ENCODE peak calls at places on chromosome 13, in six cellular contexts. J, B, U, N, W and Z are unnamed samples. For H3K4me1 and H3K27me3, the result is how much of the 10 kb centered on the place peaks cover.

GRCh38 chr13:110575322-110576069 is 14.0 kb upstream of the RAB20 start:
- DNase-seq in J (no peak), B (no peak), U (peak), N (peak), W (no peak), Z (peak)

GRCh38 chr13:100269837-100270236 is 180.9 kb downstream of the PCCA start:
- DNase-seq in J (no peak), B (no peak), U (peak), N (peak), W (peak), Z (no peak)

GRCh38 chr13:46596501-46596900 is 43.5 kb downstream of the LRCH1 start:
- DNase-seq in J (no peak), B (no peak), U (no peak), N (no peak), W (no peak), Z (no peak)

GRCh38 chr13:23766939-23767338 is 122.3 kb downstream of the MIPEP start:
- DNase-seq in J (no peak), B (no peak), U (no peak), N (no peak), W (no peak), Z (no peak)

GRCh38 chr13:34469212-34469983 is 472.7 kb upstream of the NBEA start:
- DNase-seq in J (peak), B (no peak), U (no peak), N (peak), W (no peak), Z (no peak)

GRCh38 chr13:42396901-42397670 is 125.1 kb downstream of the AKAP11 start:
- DNase-seq in J (no peak), B (no peak), U (peak), N (peak), W (no peak), Z (no peak)

GRCh38 chr13:46885018-46885417 is 11.8 kb downstream of the HTR2A start:
- DNase-seq in J (no peak), B (no peak), U (peak), N (peak), W (no peak), Z (no peak)

GRCh38 chr13:41457589-41458186 is 338 bp downstream of the RGCC start:
- DNase-seq in J (peak), B (no peak), U (peak), N (no peak), W (no peak), Z (no peak)

DNA sequence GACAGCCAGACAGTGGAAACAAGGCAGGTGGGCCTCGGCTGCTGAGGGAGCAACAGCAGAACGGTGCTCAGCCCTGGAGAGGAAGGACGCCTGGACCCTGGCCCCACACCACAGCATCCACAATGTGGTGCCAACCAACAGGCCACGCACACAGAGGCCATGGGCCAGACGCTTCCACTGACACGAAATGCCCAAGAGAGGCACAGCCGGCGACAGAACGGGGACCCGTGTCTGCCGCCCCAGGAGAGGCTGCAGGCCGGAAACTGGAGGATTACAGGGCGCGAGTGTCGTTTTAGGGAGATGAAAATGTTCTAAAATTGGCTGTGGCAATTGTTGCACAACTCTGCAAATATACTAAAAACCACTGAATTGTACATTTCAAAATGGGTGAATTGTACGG is 69.7 kb downstream of the RASA3 start:
- DNase-seq in J (no peak), B (no peak), U (peak), N (no peak), W (no peak), Z (no peak)
- H3K4me1 ChIP-seq in J (under half), B (under half), U (under half), N (under half), W (under half), Z (under half)

GRCh38 chr13:78586706-78587105 is 16.6 kb downstream of the POU4F1 start:
- DNase-seq in J (no peak), B (no peak), U (no peak), N (no peak), W (no peak), Z (no peak)
- H3K27me3 ChIP-seq in J (half or more), B (under half), U (half or more), N (under half), W (half or more), Z (under half)

DNA sequence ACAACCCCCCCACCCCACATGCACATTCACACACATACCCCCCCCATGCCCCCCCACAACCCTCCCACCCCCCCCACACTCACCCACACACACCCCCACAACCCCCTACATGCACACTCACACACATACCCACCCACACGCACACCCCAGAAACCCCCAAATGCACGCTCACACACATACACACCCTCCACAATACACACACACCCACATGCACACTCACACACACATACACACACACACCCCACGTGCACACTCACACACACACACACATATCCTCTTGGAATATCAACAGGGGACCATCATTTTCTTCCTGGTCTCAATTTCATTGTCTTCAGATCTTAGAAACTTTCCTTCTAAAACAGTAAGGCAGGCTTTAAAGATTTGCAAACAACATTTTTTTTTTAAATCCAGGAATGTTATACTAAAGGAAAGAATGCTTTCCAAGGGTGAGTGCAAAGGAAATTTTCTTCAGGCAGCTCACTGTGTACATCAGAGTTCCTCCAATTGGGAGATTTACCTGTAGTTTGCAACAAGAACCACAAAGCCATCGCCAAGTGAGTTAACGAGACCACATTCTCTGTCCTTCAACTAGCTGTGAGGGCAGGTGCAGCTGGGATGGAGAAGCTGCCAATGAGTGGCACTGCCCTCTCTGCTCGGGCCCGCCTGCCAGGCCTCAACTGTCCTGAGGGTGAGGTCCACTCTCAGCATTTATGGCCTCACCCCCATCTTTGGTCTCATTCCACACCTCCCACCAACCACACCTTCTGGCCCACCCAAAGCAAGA is 53.0 kb downstream of the MRPL57 start:
- DNase-seq in J (no peak), B (no peak), U (no peak), N (no peak), W (no peak), Z (no peak)
- H3K4me1 ChIP-seq in J (under half), B (under half), U (under half), N (under half), W (under half), Z (under half)

GRCh38 chr13:56019606-56020005 is 1121.1 kb upstream of the PRR20A start:
- DNase-seq in J (no peak), B (no peak), U (no peak), N (no peak), W (no peak), Z (no peak)
- H3K27me3 ChIP-seq in J (under half), B (under half), U (under half), N (under half), W (under half), Z (under half)

DNA sequence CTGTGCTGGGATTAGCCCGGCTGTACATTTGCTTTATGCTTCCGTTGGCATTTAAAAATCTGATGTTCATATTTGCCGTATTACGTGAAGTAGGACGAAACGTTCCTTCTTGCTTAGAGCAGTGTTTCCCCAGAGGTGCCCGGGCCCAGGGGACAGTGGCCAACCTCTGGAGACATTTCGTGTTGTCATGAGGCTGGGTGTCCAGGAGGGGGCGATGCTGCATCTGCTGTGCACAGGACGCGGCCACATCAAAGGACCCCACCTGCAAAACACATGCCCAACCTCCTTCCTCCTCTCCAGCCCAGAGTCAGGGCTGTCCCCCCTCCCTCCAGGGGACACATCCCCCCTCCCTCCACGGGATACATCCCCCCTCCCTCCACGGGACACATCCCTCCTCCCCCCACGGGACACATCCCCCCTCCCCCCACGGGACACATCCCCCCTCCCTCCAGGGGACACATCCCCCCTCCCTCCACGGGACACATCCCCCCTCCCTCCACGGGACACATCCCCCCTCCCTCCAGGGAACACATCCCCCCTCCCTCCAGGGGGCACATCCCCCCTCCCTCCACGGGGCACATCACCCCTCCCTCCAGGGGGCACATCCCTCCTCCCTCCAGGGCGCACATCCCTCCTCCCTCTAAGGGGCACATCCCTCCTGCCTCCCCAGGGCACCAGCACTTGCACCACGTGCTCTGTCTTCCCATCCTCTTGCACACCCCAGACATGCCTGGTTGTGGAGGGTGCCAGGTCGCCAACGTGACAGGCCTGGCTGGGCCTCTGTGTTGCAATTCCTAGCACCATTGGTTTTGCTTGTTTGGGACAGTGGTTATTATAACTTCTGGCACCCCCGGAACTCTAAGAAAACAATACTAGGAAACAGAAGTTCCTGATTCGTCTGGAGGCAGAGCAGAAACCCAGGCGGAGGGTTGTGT is 46.7 kb downstream of the GAS6 start:
- DNase-seq in J (peak), B (peak), U (peak), N (peak), W (peak), Z (peak)
- H3K4me1 ChIP-seq in J (under half), B (under half), U (under half), N (under half), W (under half), Z (under half)

GRCh38 chr13:66803013-66803739 is 427.0 kb downstream of the PCDH9 start:
- DNase-seq in J (no peak), B (no peak), U (no peak), N (no peak), W (no peak), Z (no peak)
- H3K27me3 ChIP-seq in J (under half), B (under half), U (under half), N (under half), W (under half), Z (under half)

DNA sequence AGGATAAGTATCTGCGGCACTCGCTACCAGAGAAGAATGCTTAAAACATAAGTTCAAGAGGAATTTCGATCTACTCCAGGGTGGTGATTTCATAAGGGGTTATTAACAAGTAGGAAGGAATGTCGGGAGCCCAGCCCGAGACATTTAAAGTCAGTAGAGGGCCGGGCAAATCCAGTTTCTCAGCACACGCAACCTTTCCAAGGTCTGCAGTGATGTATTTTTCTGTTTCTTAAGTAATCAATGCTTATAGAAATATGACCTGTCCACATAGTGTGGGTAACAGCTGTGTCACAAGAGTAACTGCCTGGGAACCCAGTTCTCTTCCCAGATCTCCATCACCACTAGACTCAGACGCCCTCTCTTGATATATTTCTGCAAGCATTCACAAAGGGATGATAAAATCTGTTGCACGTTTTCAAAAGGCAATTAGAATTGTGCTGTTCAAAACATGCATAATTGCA is 525.9 kb downstream of the MYO16 start:
- DNase-seq in J (no peak), B (peak), U (peak), N (peak), W (no peak), Z (no peak)
- H3K4me1 ChIP-seq in J (under half), B (under half), U (under half), N (under half), W (under half), Z (under half)